ENCODE peak calls at places on chromosomes 4 and X, in six cellular contexts. One of them, this sample, is unnamed.

GRCh38 chrX:72584165-72584564 is 11.5 kb upstream of the HDAC8 start:
- DNase-seq in activated T-cell treated with anti-CD3 and anti-CD28 coated beads for 4 hours: no peak
- DNase-seq in NCI-H2029: no peak
- DNase-seq in astrocyte of the hippocampus: no peak
- DNase-seq in NCI-H1417 treated with DMSO at 0.1 percent for 48 hours: no peak
- DNase-seq in GM06990: no peak
- DNase-seq in this sample: no peak

GRCh38 chr4:133402616-133403015 is 253.5 kb downstream of the PCDH10 start:
- DNase-seq in activated T-cell treated with anti-CD3 and anti-CD28 coated beads for 4 hours: no peak
- DNase-seq in GM06990: no peak
- DNase-seq in astrocyte of the hippocampus: peak; percentile 27
- DNase-seq in NCI-H1417 treated with DMSO at 0.1 percent for 48 hours: no peak
- DNase-seq in NCI-H2029: no peak
- DNase-seq in this sample: no peak

GRCh38 chr4:7719354-7720174 is 220.1 kb downstream of the AFAP1 start:
- DNase-seq in NCI-H1417 treated with DMSO at 0.1 percent for 48 hours: no peak
- DNase-seq in NCI-H2029: peak; percentile 31
- DNase-seq in astrocyte of the hippocampus: peak; percentile 74
- DNase-seq in activated T-cell treated with anti-CD3 and anti-CD28 coated beads for 4 hours: peak; percentile 52
- DNase-seq in GM06990: no peak
- DNase-seq in this sample: no peak

GRCh38 chr4:26372525-26373172 is 51.8 kb downstream of the RBPJ start:
- DNase-seq in astrocyte of the hippocampus: peak; percentile 76
- DNase-seq in NCI-H2029: peak; percentile 74
- DNase-seq in GM06990: peak; percentile 43
- DNase-seq in activated T-cell treated with anti-CD3 and anti-CD28 coated beads for 4 hours: peak; percentile 15
- DNase-seq in NCI-H1417 treated with DMSO at 0.1 percent for 48 hours: peak; percentile 35
- DNase-seq in this sample: peak; percentile 52

GRCh38 chr4:18075823-18076433 is 54.4 kb upstream of the LCORL start:
- DNase-seq in activated T-cell treated with anti-CD3 and anti-CD28 coated beads for 4 hours: no peak
- DNase-seq in GM06990: peak; percentile 4
- DNase-seq in NCI-H1417 treated with DMSO at 0.1 percent for 48 hours: no peak
- DNase-seq in NCI-H2029: peak; percentile 46
- DNase-seq in astrocyte of the hippocampus: no peak
- DNase-seq in this sample: no peak

GRCh38 chr4:38322709-38323108 is 341.3 kb upstream of the KLF3 start:
- DNase-seq in GM06990: no peak
- DNase-seq in astrocyte of the hippocampus: peak; percentile 82
- DNase-seq in NCI-H2029: no peak
- DNase-seq in activated T-cell treated with anti-CD3 and anti-CD28 coated beads for 4 hours: no peak
- DNase-seq in NCI-H1417 treated with DMSO at 0.1 percent for 48 hours: no peak
- DNase-seq in this sample: no peak

GRCh38 chrX:41334866-41335589 is 1.1 kb downstream of the DDX3X start:
- DNase-seq in GM06990: peak; percentile 84
- DNase-seq in NCI-H1417 treated with DMSO at 0.1 percent for 48 hours: no peak
- DNase-seq in activated T-cell treated with anti-CD3 and anti-CD28 coated beads for 4 hours: peak; percentile 32
- DNase-seq in astrocyte of the hippocampus: no peak
- DNase-seq in NCI-H2029: no peak
- DNase-seq in this sample: peak; percentile 15

GRCh38 chrX:135931644-135932487 is 38.4 kb downstream of the SAGE1 start:
- DNase-seq in NCI-H1417 treated with DMSO at 0.1 percent for 48 hours: no peak
- DNase-seq in astrocyte of the hippocampus: peak; percentile 51
- DNase-seq in activated T-cell treated with anti-CD3 and anti-CD28 coated beads for 4 hours: peak; percentile 5
- DNase-seq in GM06990: no peak
- DNase-seq in NCI-H2029: peak; percentile 3
- DNase-seq in this sample: no peak

GRCh38 chrX:20218809-20219505 is 47.8 kb downstream of the RPS6KA3 start:
- DNase-seq in GM06990: no peak
- DNase-seq in NCI-H1417 treated with DMSO at 0.1 percent for 48 hours: no peak
- DNase-seq in NCI-H2029: no peak
- DNase-seq in activated T-cell treated with anti-CD3 and anti-CD28 coated beads for 4 hours: no peak
- DNase-seq in astrocyte of the hippocampus: no peak
- DNase-seq in this sample: no peak